ENCODE peak calls at places on chromosomes 1 and 21, in five cellular contexts. I is amygdala, G is endothelial cell, M is foreskin fibroblast, F is aorta. A is an unnamed sample.

GRCh38 chr1:41540886-41541591 is 56.6 kb upstream of the EDN2 start:
- DNase-seq in I (no peak), G (no peak), M (peak; percentile 16), F (no peak), A (peak; percentile 61)

GRCh38 chr1:246417152-246417812 is 89.8 kb downstream of the SMYD3 start:
- DNase-seq in I (no peak), G (no peak), M (peak; percentile 73), F (no peak), A (peak; percentile 87)

GRCh38 chr1:145926706-145927072 is 595 bp downstream of the RBM8A start:
- DNase-seq in I (no peak), G (no peak), M (no peak), F (no peak), A (peak; percentile 47)

GRCh38 chr1:28518000-28518744 is 12.3 kb downstream of the RCC1 start:
- DNase-seq in I (peak; percentile 82), G (peak; percentile 92), M (peak; percentile 83), F (peak; percentile 92), A (peak; percentile 85)

GRCh38 chr1:21012937-21013336 is 163.8 kb downstream of the EIF4G3 start:
- DNase-seq in I (no peak), G (no peak), M (no peak), F (no peak), A (peak; percentile 69)

GRCh38 chr1:8910331-8910730 is 31.8 kb upstream of the ENO1 start:
- DNase-seq in I (no peak), G (no peak), M (no peak), F (no peak), A (no peak)

GRCh38 chr1:192435704-192436103 is 118.9 kb downstream of the RGS21 start:
- DNase-seq in I (no peak), G (no peak), M (no peak), F (no peak), A (no peak)

GRCh38 chr1:4736254-4736653 is 81.8 kb downstream of the AJAP1 start:
- DNase-seq in I (no peak), G (no peak), M (no peak), F (no peak), A (no peak)

GRCh38 chr1:88851303-88852063 is 39.9 kb downstream of the GTF2B start:
- DNase-seq in I (no peak), G (no peak), M (no peak), F (no peak), A (no peak)

GRCh38 chr21:42578034-42578433 is 64.4 kb downstream of the SLC37A1 start:
- DNase-seq in I (no peak), G (no peak), M (no peak), F (peak; percentile 9), A (no peak)

GRCh38 chr1:207519505-207520399 is 23.8 kb downstream of the CR1 start:
- DNase-seq in I (no peak), G (no peak), M (peak; percentile 23), F (no peak), A (no peak)

GRCh38 chr21:25929859-25930520 is 195.2 kb downstream of the GABPA start:
- DNase-seq in I (peak; percentile 18), G (no peak), M (peak; percentile 20), F (no peak), A (peak; percentile 39)

GRCh38 chr1:65483993-65484754 is 63.7 kb downstream of the LEPR start:
- DNase-seq in I (no peak), G (no peak), M (no peak), F (no peak), A (no peak)

GRCh38 chr1:197150336-197151005 is 4.0 kb upstream of the ASPM start:
- DNase-seq in I (no peak), G (no peak), M (no peak), F (no peak), A (no peak)

GRCh38 chr1:203402609-203403337 is 51.9 kb upstream of the FMOD start:
- DNase-seq in I (no peak), G (no peak), M (peak; percentile 88), F (no peak), A (peak; percentile 99)

GRCh38 chr1:45785583-45785982 is 17.8 kb upstream of the MAST2 start:
- DNase-seq in I (no peak), G (no peak), M (no peak), F (no peak), A (no peak)

GRCh38 chr1:15260418-15261154 is 13.6 kb downstream of the FHAD1 start:
- DNase-seq in I (no peak), G (no peak), M (no peak), F (no peak), A (peak; percentile 36)

GRCh38 chr1:43438006-43438405 is 15.7 kb downstream of the HYI start:
- DNase-seq in I (no peak), G (no peak), M (no peak), F (peak; percentile 8), A (no peak)

GRCh38 chr21:14866859-14867560 is 197.8 kb downstream of the NRIP1 start:
- DNase-seq in I (no peak), G (no peak), M (no peak), F (no peak), A (no peak)

A was measured in fibroblast of lung.